ENCODE peak calls at places on chromosomes 5 and 9, in five cellular contexts. T is pancreas; C is A549; G is cardiac muscle cell; F is CD4-positive, alpha-beta memory T cell. S is an unnamed sample. For H3K4me1, the result is how much of the 10 kb centered on the place peaks cover.

GRCh38 chr5:142803428-142804111 is 33.4 kb downstream of the ARHGAP26 start:
- DNase-seq in T (no peak), C (peak), G (peak), F (no peak), S (no peak)

GRCh38 chr5:157558089-157558595 is 17.4 kb downstream of the ADAM19 start:
- DNase-seq in T (no peak), C (no peak), G (peak), F (no peak), S (no peak)

GRCh38 chr5:74639538-74640449 is 734 bp downstream of the ENC1 start:
- DNase-seq in T (no peak), C (peak), G (peak), F (peak), S (peak)

GRCh38 chr5:154312000-154312399 is 121.5 kb downstream of the GALNT10 start:
- DNase-seq in T (no peak), C (no peak), G (no peak), F (no peak), S (no peak)

GRCh38 chr5:143114481-143114880 is 289.0 kb downstream of the NR3C1 start:
- DNase-seq in T (no peak), C (no peak), G (no peak), F (no peak), S (no peak)

GRCh38 chr9:85536076-85536475 is 205.7 kb downstream of the AGTPBP1 start:
- DNase-seq in T (no peak), C (no peak), G (peak), F (no peak), S (peak)

GRCh38 chr9:71830131-71830530 is 61.8 kb upstream of the CEMIP2 start:
- DNase-seq in T (no peak), C (no peak), G (no peak), F (no peak), S (no peak)

GRCh38 chr9:127269440-127269839 is 4.9 kb downstream of the GARNL3 start:
- DNase-seq in T (no peak), C (no peak), G (no peak), F (no peak), S (no peak)

GRCh38 chr9:86353591-86354047 is 591 bp downstream of the TUT7 start:
- DNase-seq in T (no peak), C (no peak), G (peak), F (peak), S (no peak)

GRCh38 chr9:9754186-9754585 is 858.6 kb downstream of the PTPRD start:
- DNase-seq in T (no peak), C (peak), G (no peak), F (no peak), S (no peak)

GRCh38 chr5:27479859-27480258 is 441.5 kb upstream of the CDH9 start:
- DNase-seq in T (no peak), C (no peak), G (no peak), F (no peak), S (no peak)

GRCh38 chr9:133979124-133979920 is 12.8 kb downstream of the VAV2 start:
- DNase-seq in T (peak), C (no peak), G (peak), F (no peak), S (peak)

GRCh38 chr9:26682041-26682440 is 210.6 kb downstream of the CAAP1 start:
- DNase-seq in T (no peak), C (no peak), G (no peak), F (no peak), S (no peak)

GRCh38 chr5:1540166-1540565 is 16.4 kb upstream of the LPCAT1 start:
- DNase-seq in T (no peak), C (no peak), G (no peak), F (no peak), S (no peak)

GRCh38 chr5:84272776-84273516 is 111.7 kb downstream of the EDIL3 start:
- DNase-seq in T (no peak), C (no peak), G (no peak), F (no peak), S (no peak)

GRCh38 chr9:84442712-84443111 is 102.2 kb upstream of the SLC28A3 start:
- DNase-seq in T (no peak), C (no peak), G (no peak), F (no peak), S (no peak)

GRCh38 chr9:87494970-87495471 is 2.6 kb upstream of the DAPK1 start:
- DNase-seq in T (no peak), C (no peak), G (no peak), F (no peak), S (no peak)

GRCh38 chr9:84296146-84296843 is 44.3 kb downstream of the SLC28A3 start:
- DNase-seq in T (no peak), C (peak), G (peak), F (no peak), S (no peak)

GRCh38 chr9:4430492-4431261 is 59.6 kb upstream of the SLC1A1 start:
- DNase-seq in T (no peak), C (no peak), G (peak), F (no peak), S (no peak)

GRCh38 chr5:32168460-32169033 is 5.6 kb downstream of the GOLPH3 start:
- DNase-seq in T (no peak), C (no peak), G (peak), F (no peak), S (no peak)

GRCh38 chr5:142904421-142904820 is 134.2 kb downstream of the ARHGAP26 start:
- DNase-seq in T (no peak), C (no peak), G (no peak), F (no peak), S (no peak)

GRCh38 chr5:144102361-144102760 is 68.1 kb downstream of the YIPF5 start:
- DNase-seq in T (no peak), C (no peak), G (no peak), F (no peak), S (no peak)

GRCh38 chr9:129665814-129666511 is 516 bp downstream of the PRRX2 start:
- DNase-seq in T (no peak), C (no peak), G (no peak), F (peak), S (no peak)

GRCh38 chr5:956941-957729 is 51.5 kb upstream of the NKD2 start:
- DNase-seq in T (no peak), C (peak), G (peak), F (peak), S (no peak)

GRCh38 chr9:1474259-1474658 is 424.1 kb downstream of the DMRT2 start:
- DNase-seq in T (no peak), C (no peak), G (peak), F (no peak), S (no peak)

GRCh38 chr5:124729687-124730359 is 16.6 kb downstream of the ZNF608 start:
- DNase-seq in T (no peak), C (no peak), G (no peak), F (no peak), S (no peak)

GRCh38 chr5:134649163-134649916 is 755 bp downstream of the SEC24A start:
- DNase-seq in T (peak), C (no peak), G (no peak), F (no peak), S (no peak)

GRCh38 chr5:113663879-113664278 is 150.4 kb downstream of the YTHDC2 start:
- DNase-seq in T (peak), C (peak), G (peak), F (peak), S (peak)

GRCh38 chr5:179821298-179822058 is 773 bp downstream of the SQSTM1 start:
- DNase-seq in T (peak), C (peak), G (peak), F (peak), S (peak)

GRCh38 chr9:23643656-23644258 is 182.3 kb downstream of the ELAVL2 start:
- DNase-seq in T (no peak), C (no peak), G (no peak), F (no peak), S (no peak)

GRCh38 chr9:135804588-135805421 is 102.5 kb downstream of the CAMSAP1 start:
- DNase-seq in T (no peak), C (no peak), G (no peak), F (no peak), S (no peak)

GRCh38 chr5:61332369-61332745 is 299 bp downstream of the ZSWIM6 start:
- DNase-seq in T (peak), C (no peak), G (peak), F (peak), S (peak)

GRCh38 chr9:78811562-78812276 is 514.8 kb downstream of the PSAT1 start:
- DNase-seq in T (no peak), C (no peak), G (peak), F (no peak), S (no peak)

GRCh38 chr5:58860680-58861079 is 277.8 kb downstream of the RAB3C start:
- DNase-seq in T (no peak), C (peak), G (peak), F (no peak), S (no peak)

GRCh38 chr9:34452568-34452967 is 5.8 kb downstream of the FAM219A start:
- DNase-seq in T (no peak), C (no peak), G (peak), F (no peak), S (no peak)

GRCh38 chr9:34457266-34458012 is 931 bp downstream of the FAM219A start:
- DNase-seq in T (peak), C (peak), G (peak), F (peak), S (peak)

GRCh38 chr9:34456746-34457145 is 1.6 kb downstream of the FAM219A start:
- DNase-seq in T (no peak), C (no peak), G (no peak), F (no peak), S (no peak)

GRCh38 chr9:34451545-34451944 is 6.8 kb downstream of the FAM219A start:
- DNase-seq in T (no peak), C (no peak), G (no peak), F (no peak), S (no peak)

DNA sequence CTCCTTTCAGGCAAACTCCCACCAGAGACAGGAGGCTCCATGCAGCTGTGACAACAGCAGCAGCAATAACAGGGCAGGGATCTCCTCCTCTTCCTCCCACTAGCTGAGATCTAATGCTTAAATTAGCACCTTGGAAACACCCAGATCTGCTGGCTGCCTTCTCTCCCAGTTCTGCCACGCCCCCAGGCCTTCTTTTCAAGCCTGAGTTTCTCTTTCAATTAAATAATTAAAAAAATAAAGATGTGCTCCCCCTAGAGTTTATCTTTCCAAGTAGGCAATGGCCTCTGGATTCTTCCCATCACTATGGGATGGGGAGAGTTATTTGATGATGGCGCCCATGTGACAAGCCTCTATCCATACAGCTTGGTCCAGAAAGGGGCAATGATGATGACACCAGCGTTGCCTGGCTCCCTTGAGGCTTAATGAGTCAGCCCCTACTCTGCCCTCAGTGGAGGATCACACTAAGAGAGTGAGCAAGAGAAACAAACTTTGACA is 3.8 kb downstream of the FAM219A start:
- DNase-seq in T (no peak), C (peak), G (peak), F (no peak), S (peak)
- H3K4me1 ChIP-seq in T (under half), C (under half), G (under half), F (under half), S (half or more)

DNA sequence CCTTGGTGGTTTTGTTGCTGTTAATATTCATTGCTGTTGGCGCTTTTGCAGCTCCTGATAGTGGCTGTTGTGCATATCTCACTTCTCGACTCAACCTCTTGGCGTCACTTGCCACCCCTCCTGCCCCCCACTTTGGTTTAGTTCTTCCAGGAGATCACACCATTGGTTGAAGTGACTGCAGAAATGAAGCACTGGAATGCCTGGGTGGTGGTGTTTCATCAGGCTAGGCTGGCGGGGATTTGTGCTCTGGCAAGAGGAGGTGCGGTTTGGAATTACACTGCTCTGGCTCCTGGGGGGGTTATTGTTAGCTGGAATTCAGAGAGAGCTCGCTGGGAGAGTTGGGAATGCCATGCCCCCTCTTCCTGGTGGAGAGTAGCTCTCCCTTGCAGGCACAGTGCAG is 11.5 kb downstream of the PRRC2B start:
- DNase-seq in T (no peak), C (no peak), G (peak), F (no peak), S (peak)
- H3K4me1 ChIP-seq in T (half or more), C (half or more), G (half or more), F (half or more), S (half or more)

GRCh38 chr5:10564838-10565784 is 1.2 kb downstream of the ANKRD33B start:
- DNase-seq in T (peak), C (no peak), G (no peak), F (peak), S (peak)
- H3K4me1 ChIP-seq in T (under half), C (under half), G (under half), F (under half), S (half or more)

DNA sequence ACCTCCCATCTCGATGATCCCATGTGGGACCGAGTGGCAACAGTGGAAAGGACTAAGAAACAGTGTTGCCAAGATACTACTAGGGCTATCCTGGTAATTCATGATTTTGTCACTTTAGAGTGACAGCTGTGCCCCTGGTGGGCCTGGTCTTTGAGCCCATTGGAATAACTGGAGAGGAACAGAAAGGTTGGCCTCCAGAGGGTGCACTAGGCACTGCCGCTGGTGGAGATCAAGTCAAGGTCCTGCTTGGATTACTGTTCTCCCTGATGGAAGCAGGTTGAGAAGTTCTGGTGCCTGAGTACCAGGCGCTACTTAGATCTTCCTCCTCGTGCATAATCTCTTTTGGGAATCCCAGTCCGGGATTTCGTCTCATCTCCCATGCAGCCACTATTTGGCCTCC is 129.6 kb downstream of the SEC61B start:
- DNase-seq in T (no peak), C (no peak), G (no peak), F (no peak), S (no peak)
- H3K4me1 ChIP-seq in T (under half), C (under half), G (under half), F (under half), S (under half)

GRCh38 chr9:132146015-132146414 is 15.8 kb upstream of the NTNG2 start:
- DNase-seq in T (no peak), C (no peak), G (no peak), F (no peak), S (no peak)

GRCh38 chr9:132143359-132143758 is 18.5 kb upstream of the NTNG2 start:
- DNase-seq in T (no peak), C (no peak), G (no peak), F (no peak), S (no peak)

GRCh38 chr9:132142883-132143282 is 19.0 kb upstream of the NTNG2 start:
- DNase-seq in T (no peak), C (no peak), G (no peak), F (no peak), S (no peak)

GRCh38 chr9:132146575-132146974 is 15.3 kb upstream of the NTNG2 start:
- DNase-seq in T (no peak), C (no peak), G (no peak), F (no peak), S (no peak)

DNA sequence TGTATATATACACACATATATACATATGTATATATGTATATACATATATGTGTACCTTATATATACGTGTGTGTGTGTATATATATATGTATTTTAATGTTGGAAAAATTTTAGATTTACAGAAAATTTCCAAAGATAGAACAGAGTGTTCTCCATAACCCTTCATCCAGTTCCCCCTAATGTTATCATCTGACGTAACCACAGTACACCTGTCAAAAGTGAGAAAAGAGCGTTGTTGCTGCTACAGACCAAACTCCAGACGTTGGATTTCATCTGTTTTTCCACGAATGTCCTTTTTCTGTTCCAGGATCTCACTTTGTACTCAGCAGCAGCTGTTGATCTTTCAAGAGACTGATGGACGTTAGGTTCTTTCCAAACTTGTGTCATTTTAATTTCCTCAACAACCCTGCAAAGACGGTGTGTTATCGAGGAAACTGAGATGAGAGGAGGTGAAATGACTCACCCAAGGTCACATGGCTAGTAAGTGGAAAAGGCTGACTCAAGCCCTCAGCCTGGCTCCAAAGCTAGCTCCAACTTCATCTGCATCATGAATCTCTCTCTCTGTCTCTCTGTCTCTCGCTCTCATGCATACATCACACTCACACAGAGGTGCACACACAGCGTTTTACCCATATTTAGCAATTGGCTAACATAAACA is 17.0 kb upstream of the NTNG2 start:
- DNase-seq in T (no peak), C (peak), G (peak), F (no peak), S (no peak)
- H3K4me1 ChIP-seq in T (under half), C (under half), G (under half), F (under half), S (under half)

S was measured in left ventricle myocardium inferior.